ENCODE peak calls at places on chromosomes 11 and 22, in nine cellular contexts. X is GM19239; F is germinal center; K is left cardiac atrium; I is foreskin fibroblast; T is body of pancreas; P is ACHN; L is activated CD8-positive, alpha-beta memory T cell treated with anti-CD3 and anti-CD28 coated beads for 1 hour; V is activated CD4-positive, CD25-positive, alpha-beta regulatory T cell treated with anti-CD3 and anti-CD28 coated beads, Interleukin-2, amount 50 U/mL, for 16 hours. Y is an unnamed sample.

GRCh38 chr11:2525166-2525861 is 80.5 kb downstream of the KCNQ1 start:
- DNase-seq in X (no peak), F (no peak), K (peak), I (no peak), T (peak), P (no peak), L (no peak), V (no peak), Y (no peak)

GRCh38 chr11:121870202-121871045 is 245.6 kb downstream of the BLID start:
- DNase-seq in X (no peak), F (no peak), K (no peak), I (no peak), T (no peak), P (no peak), L (no peak), V (no peak), Y (no peak)

GRCh38 chr11:116984589-116984988 is 113.6 kb downstream of the SIK3 start:
- DNase-seq in X (no peak), F (no peak), K (no peak), I (peak), T (no peak), P (peak), L (no peak), V (no peak), Y (no peak)

GRCh38 chr22:29331213-29331612 is 15.7 kb upstream of the RASL10A start:
- DNase-seq in X (no peak), F (no peak), K (no peak), I (no peak), T (no peak), P (no peak), L (no peak), V (no peak), Y (no peak)

GRCh38 chr11:45209000-45209399 is 62.6 kb downstream of the PRDM11 start:
- DNase-seq in X (no peak), F (no peak), K (no peak), I (no peak), T (no peak), P (no peak), L (no peak), V (no peak), Y (no peak)

GRCh38 chr22:26474687-26475086 is 8.9 kb downstream of the HPS4 start:
- DNase-seq in X (no peak), F (no peak), K (no peak), I (no peak), T (no peak), P (peak), L (no peak), V (no peak), Y (no peak)

GRCh38 chr22:43211941-43212433 is 25.1 kb upstream of the TTLL12 start:
- DNase-seq in X (no peak), F (no peak), K (no peak), I (no peak), T (no peak), P (no peak), L (no peak), V (no peak), Y (no peak)

GRCh38 chr11:116576523-116576922 is 196.3 kb downstream of the BUD13 start:
- DNase-seq in X (no peak), F (no peak), K (no peak), I (peak), T (no peak), P (no peak), L (no peak), V (no peak), Y (no peak)

GRCh38 chr22:21450858-21451331 is 16.3 kb upstream of the TMEM191C start:
- DNase-seq in X (no peak), F (no peak), K (peak), I (no peak), T (no peak), P (no peak), L (no peak), V (no peak), Y (no peak)

GRCh38 chr11:119371067-119371601 is 10.4 kb downstream of the USP2 start:
- DNase-seq in X (no peak), F (no peak), K (no peak), I (no peak), T (no peak), P (no peak), L (no peak), V (no peak), Y (no peak)

GRCh38 chr11:134363161-134363560 is 31.4 kb downstream of the GLB1L2 start:
- DNase-seq in X (no peak), F (no peak), K (no peak), I (no peak), T (peak), P (no peak), L (no peak), V (no peak), Y (no peak)

GRCh38 chr22:49765091-49765771 is 62.4 kb downstream of the BRD1 start:
- DNase-seq in X (no peak), F (no peak), K (no peak), I (no peak), T (no peak), P (no peak), L (no peak), V (no peak), Y (no peak)

GRCh38 chr22:46105494-46106278 is 44.6 kb upstream of the PPARA start:
- DNase-seq in X (no peak), F (no peak), K (peak), I (no peak), T (peak), P (peak), L (no peak), V (no peak), Y (no peak)

GRCh38 chr22:42716221-42716620 is 4.4 kb downstream of the A4GALT start:
- DNase-seq in X (no peak), F (no peak), K (no peak), I (no peak), T (no peak), P (no peak), L (no peak), V (no peak), Y (no peak)